ENCODE peak calls at places on chromosomes 4 and X, in eight cellular contexts. X is EL, P is testis, M is left cardiac atrium, L is Right ventricle myocardium inferior, G is PC-9, S is iris pigment epithelial cell, W is HuH-7.5. T is an unnamed sample.

GRCh38 chr4:22695917-22696316 is 3.2 kb downstream of the GBA3 start:
- DNase-seq in X (no peak), P (peak; percentile 37), M (no peak), L (no peak), G (no peak), S (no peak), W (peak; percentile 19), T (no peak)

GRCh38 chrX:97968376-97969104 is 1084.8 kb downstream of the RPA4 start:
- DNase-seq in X (no peak), P (no peak), M (no peak), L (no peak), G (no peak), S (no peak), W (no peak), T (no peak)

GRCh38 chr4:27490315-27490714 is 629.7 kb downstream of the STIM2 start:
- DNase-seq in X (no peak), P (no peak), M (no peak), L (no peak), G (no peak), S (no peak), W (no peak), T (no peak)

GRCh38 chr4:107740381-107740780 is 20.3 kb upstream of the PAPSS1 start:
- DNase-seq in X (peak; percentile 32), P (no peak), M (no peak), L (no peak), G (no peak), S (peak; percentile 42), W (no peak), T (no peak)

GRCh38 chr4:6770581-6771228 is 11.8 kb upstream of the KIAA0232 start:
- DNase-seq in X (no peak), P (no peak), M (no peak), L (no peak), G (no peak), S (no peak), W (no peak), T (peak; percentile 27)

GRCh38 chr4:171639540-171639939 is 173.7 kb upstream of the GALNTL6 start:
- DNase-seq in X (no peak), P (peak; percentile 33), M (no peak), L (no peak), G (no peak), S (no peak), W (no peak), T (no peak)

GRCh38 chr4:40525811-40526598 is 103.7 kb downstream of the RBM47 start:
- DNase-seq in X (peak; percentile 85), P (peak; percentile 64), M (peak; percentile 45), L (no peak), G (peak; percentile 55), S (peak; percentile 94), W (no peak), T (no peak)

GRCh38 chr4:125132281-125132680 is 182.5 kb upstream of the FAT4 start:
- DNase-seq in X (no peak), P (no peak), M (no peak), L (no peak), G (no peak), S (no peak), W (no peak), T (no peak)

GRCh38 chr4:150402968-150403367 is 179.0 kb upstream of the MAB21L2 start:
- DNase-seq in X (no peak), P (no peak), M (peak; percentile 29), L (peak; percentile 55), G (peak; percentile 10), S (peak; percentile 42), W (no peak), T (no peak)

GRCh38 chr4:81211956-81212355 is 3.1 kb downstream of the PRKG2 start:
- DNase-seq in X (no peak), P (no peak), M (no peak), L (no peak), G (no peak), S (peak; percentile 55), W (no peak), T (no peak)

GRCh38 chr4:118224239-118224829 is 128.5 kb downstream of the PRSS12 start:
- DNase-seq in X (peak; percentile 64), P (no peak), M (no peak), L (no peak), G (no peak), S (peak; percentile 70), W (peak; percentile 2), T (no peak)

GRCh38 chrX:65596270-65596669 is 61.7 kb upstream of the LAS1L start:
- DNase-seq in X (peak; percentile 56), P (peak; percentile 14), M (no peak), L (no peak), G (no peak), S (peak; percentile 62), W (no peak), T (no peak)

GRCh38 chr4:153725070-153725810 is 34.6 kb downstream of the RNF175 start:
- DNase-seq in X (no peak), P (no peak), M (no peak), L (no peak), G (no peak), S (no peak), W (no peak), T (no peak)

GRCh38 chr4:13903061-13903460 is 275.5 kb upstream of the BOD1L1 start:
- DNase-seq in X (no peak), P (no peak), M (no peak), L (no peak), G (no peak), S (no peak), W (no peak), T (no peak)

GRCh38 chr4:27844359-27844758 is 983.7 kb downstream of the STIM2 start:
- DNase-seq in X (peak; percentile 21), P (no peak), M (no peak), L (no peak), G (no peak), S (no peak), W (no peak), T (no peak)

GRCh38 chrX:107714196-107714811 is 61.3 kb downstream of the TSC22D3 start:
- DNase-seq in X (no peak), P (no peak), M (no peak), L (no peak), G (no peak), S (peak; percentile 34), W (no peak), T (peak; percentile 75)

GRCh38 chr4:140237616-140238352 is 83.8 kb upstream of the MAML3 start:
- DNase-seq in X (peak; percentile 90), P (peak; percentile 78), M (peak; percentile 75), L (peak; percentile 91), G (no peak), S (peak; percentile 91), W (no peak), T (peak; percentile 78)

GRCh38 chr4:109472343-109472761 is 38.7 kb downstream of the SEC24B start:
- DNase-seq in X (peak; percentile 47), P (no peak), M (no peak), L (no peak), G (no peak), S (peak; percentile 85), W (no peak), T (no peak)

GRCh38 chr4:85725727-85726170 is 250.8 kb downstream of the ARHGAP24 start:
- DNase-seq in X (no peak), P (peak; percentile 44), M (peak; percentile 69), L (peak; percentile 69), G (no peak), S (peak; percentile 46), W (no peak), T (peak; percentile 44)

GRCh38 chr4:162485486-162485885 is 321.7 kb upstream of the FSTL5 start:
- DNase-seq in X (peak; percentile 10), P (no peak), M (no peak), L (no peak), G (no peak), S (peak; percentile 26), W (no peak), T (no peak)